ENCODE peak calls at places on chromosomes 4 and X, in ten cellular contexts. E, V, R, F, D, P, Q, W, Y and M are unnamed samples.

GRCh38 chr4:153465583-153465921 is 608 bp upstream of the TMEM131L start:
- DNase-seq in E (peak; percentile 37), V (no peak), R (peak; percentile 66), F (peak; percentile 50), D (no peak), P (no peak), Q (peak; percentile 74), W (peak; percentile 57), Y (no peak), M (no peak)

GRCh38 chr4:123421227-123421941 is 24.8 kb downstream of the SPRY1 start:
- DNase-seq in E (no peak), V (no peak), R (no peak), F (no peak), D (no peak), P (no peak), Q (no peak), W (no peak), Y (no peak), M (no peak)

GRCh38 chrX:133005038-133005437 is 46.6 kb upstream of the HS6ST2 start:
- DNase-seq in E (peak; percentile 15), V (peak; percentile 1), R (peak; percentile 31), F (no peak), D (no peak), P (no peak), Q (no peak), W (no peak), Y (no peak), M (peak; percentile 49)

GRCh38 chr4:142416711-142417275 is 429.3 kb downstream of the INPP4B start:
- DNase-seq in E (no peak), V (no peak), R (no peak), F (no peak), D (no peak), P (no peak), Q (no peak), W (no peak), Y (no peak), M (no peak)

GRCh38 chr4:66182651-66183050 is 512.4 kb upstream of the EPHA5 start:
- DNase-seq in E (no peak), V (no peak), R (no peak), F (no peak), D (no peak), P (no peak), Q (no peak), W (no peak), Y (no peak), M (no peak)

GRCh38 chr4:102575369-102576129 is 74.4 kb downstream of the NFKB1 start:
- DNase-seq in E (no peak), V (no peak), R (no peak), F (no peak), D (no peak), P (no peak), Q (no peak), W (no peak), Y (no peak), M (no peak)

GRCh38 chrX:149032449-149032848 is 472.7 kb downstream of the IDS start:
- DNase-seq in E (no peak), V (no peak), R (peak; percentile 5), F (no peak), D (no peak), P (no peak), Q (no peak), W (no peak), Y (no peak), M (no peak)

GRCh38 chr4:156378053-156378665 is 424.5 kb upstream of the CTSO start:
- DNase-seq in E (peak; percentile 44), V (peak; percentile 17), R (no peak), F (no peak), D (peak; percentile 7), P (no peak), Q (no peak), W (no peak), Y (no peak), M (peak; percentile 64)

GRCh38 chr4:20418865-20419451 is 167.3 kb downstream of the SLIT2 start:
- DNase-seq in E (peak; percentile 35), V (peak; percentile 56), R (peak; percentile 59), F (no peak), D (no peak), P (peak; percentile 46), Q (no peak), W (no peak), Y (no peak), M (no peak)

GRCh38 chrX:130594453-130594916 is 192.7 kb downstream of the RBMX2 start:
- DNase-seq in E (no peak), V (peak; percentile 2), R (no peak), F (peak; percentile 2), D (no peak), P (no peak), Q (no peak), W (no peak), Y (no peak), M (no peak)

GRCh38 chr4:37567781-37568180 is 118.4 kb downstream of the RELL1 start:
- DNase-seq in E (no peak), V (no peak), R (no peak), F (no peak), D (no peak), P (no peak), Q (no peak), W (no peak), Y (no peak), M (no peak)

GRCh38 chr4:125388653-125389052 is 73.9 kb downstream of the FAT4 start:
- DNase-seq in E (no peak), V (no peak), R (peak; percentile 18), F (no peak), D (no peak), P (peak; percentile 54), Q (no peak), W (no peak), Y (no peak), M (no peak)